ENCODE peak calls at places on chromosomes 3 and 15, in six cellular contexts. One of them, this sample, is unnamed.

GRCh38 chr3:184129012-184129411 is 6.1 kb upstream of the EIF2B5 start:
- DNase-seq in endothelial cell of umbilical vein: peak; percentile 36
- DNase-seq in A549: peak; percentile 27
- DNase-seq in stomach: peak; percentile 35
- DNase-seq in ovary: no peak
- DNase-seq in upper lobe of left lung: peak; percentile 67
- DNase-seq in this sample: peak; percentile 56

GRCh38 chr15:98884894-98885293 is 122.7 kb downstream of the PGPEP1L start:
- DNase-seq in endothelial cell of umbilical vein: no peak
- DNase-seq in A549: no peak
- DNase-seq in stomach: peak; percentile 71
- DNase-seq in ovary: no peak
- DNase-seq in upper lobe of left lung: no peak
- DNase-seq in this sample: no peak

GRCh38 chr15:56058986-56059385 is 65.6 kb upstream of the NEDD4 start:
- DNase-seq in endothelial cell of umbilical vein: no peak
- DNase-seq in A549: no peak
- DNase-seq in stomach: no peak
- DNase-seq in ovary: no peak
- DNase-seq in upper lobe of left lung: no peak
- DNase-seq in this sample: no peak

GRCh38 chr3:156483426-156483825 is 71.5 kb downstream of the SSR3 start:
- DNase-seq in endothelial cell of umbilical vein: peak; percentile 52
- DNase-seq in A549: no peak
- DNase-seq in stomach: no peak
- DNase-seq in ovary: no peak
- DNase-seq in upper lobe of left lung: no peak
- DNase-seq in this sample: no peak

GRCh38 chr3:133328373-133328772 is 71.5 kb upstream of the BFSP2 start:
- DNase-seq in endothelial cell of umbilical vein: no peak
- DNase-seq in A549: no peak
- DNase-seq in stomach: no peak
- DNase-seq in ovary: no peak
- DNase-seq in upper lobe of left lung: no peak
- DNase-seq in this sample: no peak

GRCh38 chr3:126484662-126485061 is 9.0 kb upstream of the ZXDC start:
- DNase-seq in endothelial cell of umbilical vein: no peak
- DNase-seq in A549: no peak
- DNase-seq in stomach: no peak
- DNase-seq in ovary: no peak
- DNase-seq in upper lobe of left lung: no peak
- DNase-seq in this sample: no peak

GRCh38 chr3:53845103-53845880 is 927 bp downstream of the CHDH start:
- DNase-seq in endothelial cell of umbilical vein: peak; percentile 17
- DNase-seq in A549: peak; percentile 62
- DNase-seq in stomach: peak; percentile 71
- DNase-seq in ovary: peak; percentile 70
- DNase-seq in upper lobe of left lung: peak; percentile 80
- DNase-seq in this sample: peak; percentile 75

GRCh38 chr3:30760040-30760439 is 134.4 kb downstream of the GADL1 start:
- DNase-seq in endothelial cell of umbilical vein: no peak
- DNase-seq in A549: no peak
- DNase-seq in stomach: no peak
- DNase-seq in ovary: no peak
- DNase-seq in upper lobe of left lung: no peak
- DNase-seq in this sample: no peak

GRCh38 chr15:96366526-96366877 is 36.0 kb downstream of the NR2F2 start:
- DNase-seq in endothelial cell of umbilical vein: no peak
- DNase-seq in A549: no peak
- DNase-seq in stomach: no peak
- DNase-seq in ovary: no peak
- DNase-seq in upper lobe of left lung: no peak
- DNase-seq in this sample: no peak

GRCh38 chr3:130825762-130826297 is 68.1 kb upstream of the ATP2C1 start:
- DNase-seq in endothelial cell of umbilical vein: no peak
- DNase-seq in A549: no peak
- DNase-seq in stomach: no peak
- DNase-seq in ovary: no peak
- DNase-seq in upper lobe of left lung: no peak
- DNase-seq in this sample: no peak

GRCh38 chr3:55405436-55405835 is 81.7 kb downstream of the WNT5A start:
- DNase-seq in endothelial cell of umbilical vein: no peak
- DNase-seq in A549: peak; percentile 13
- DNase-seq in stomach: no peak
- DNase-seq in ovary: no peak
- DNase-seq in upper lobe of left lung: no peak
- DNase-seq in this sample: peak; percentile 73

GRCh38 chr3:30461311-30461710 is 145.1 kb upstream of the TGFBR2 start:
- DNase-seq in endothelial cell of umbilical vein: no peak
- DNase-seq in A549: no peak
- DNase-seq in stomach: no peak
- DNase-seq in ovary: no peak
- DNase-seq in upper lobe of left lung: no peak
- DNase-seq in this sample: no peak

GRCh38 chr3:64163755-64164148 is 61.5 kb downstream of the PRICKLE2 start:
- DNase-seq in endothelial cell of umbilical vein: no peak
- DNase-seq in A549: peak; percentile 51
- DNase-seq in stomach: no peak
- DNase-seq in ovary: no peak
- DNase-seq in upper lobe of left lung: no peak
- DNase-seq in this sample: no peak

GRCh38 chr15:91196768-91197167 is 96.7 kb downstream of the SV2B start:
- DNase-seq in endothelial cell of umbilical vein: no peak
- DNase-seq in A549: no peak
- DNase-seq in stomach: no peak
- DNase-seq in ovary: no peak
- DNase-seq in upper lobe of left lung: no peak
- DNase-seq in this sample: no peak

GRCh38 chr15:70179309-70179892 is 81.7 kb upstream of the TLE3 start:
- DNase-seq in endothelial cell of umbilical vein: no peak
- DNase-seq in A549: no peak
- DNase-seq in stomach: no peak
- DNase-seq in ovary: no peak
- DNase-seq in upper lobe of left lung: no peak
- DNase-seq in this sample: no peak

GRCh38 chr3:46693897-46694235 is 387 bp upstream of the ALS2CL start:
- DNase-seq in endothelial cell of umbilical vein: peak; percentile 16
- DNase-seq in A549: no peak
- DNase-seq in stomach: no peak
- DNase-seq in ovary: no peak
- DNase-seq in upper lobe of left lung: peak; percentile 48
- DNase-seq in this sample: peak; percentile 23

GRCh38 chr3:38984110-38984509 is 67.6 kb downstream of the SCN11A start:
- DNase-seq in endothelial cell of umbilical vein: no peak
- DNase-seq in A549: no peak
- DNase-seq in stomach: no peak
- DNase-seq in ovary: no peak
- DNase-seq in upper lobe of left lung: no peak
- DNase-seq in this sample: no peak

GRCh38 chr3:76554717-76555116 is 485.2 kb upstream of the ROBO2 start:
- DNase-seq in endothelial cell of umbilical vein: no peak
- DNase-seq in A549: no peak
- DNase-seq in stomach: no peak
- DNase-seq in ovary: no peak
- DNase-seq in upper lobe of left lung: no peak
- DNase-seq in this sample: no peak

GRCh38 chr15:35751421-35752133 is 205.6 kb upstream of the DPH6 start:
- DNase-seq in endothelial cell of umbilical vein: peak; percentile 85
- DNase-seq in A549: peak; percentile 68
- DNase-seq in stomach: peak; percentile 73
- DNase-seq in ovary: peak; percentile 64
- DNase-seq in upper lobe of left lung: peak; percentile 31
- DNase-seq in this sample: peak; percentile 91

GRCh38 chr3:100900671-100901070 is 92.5 kb downstream of the ABI3BP start:
- DNase-seq in endothelial cell of umbilical vein: peak; percentile 75
- DNase-seq in A549: no peak
- DNase-seq in stomach: no peak
- DNase-seq in ovary: no peak
- DNase-seq in upper lobe of left lung: no peak
- DNase-seq in this sample: no peak

GRCh38 chr3:177057768-177058167 is 139.5 kb downstream of the TBL1XR1 start:
- DNase-seq in endothelial cell of umbilical vein: no peak
- DNase-seq in A549: no peak
- DNase-seq in stomach: no peak
- DNase-seq in ovary: no peak
- DNase-seq in upper lobe of left lung: no peak
- DNase-seq in this sample: no peak

GRCh38 chr15:55916666-55917409 is 76.6 kb downstream of the NEDD4 start:
- DNase-seq in endothelial cell of umbilical vein: no peak
- DNase-seq in A549: peak; percentile 57
- DNase-seq in stomach: no peak
- DNase-seq in ovary: no peak
- DNase-seq in upper lobe of left lung: no peak
- DNase-seq in this sample: no peak

GRCh38 chr3:78204977-78205376 is 1165.1 kb downstream of the ROBO2 start:
- DNase-seq in endothelial cell of umbilical vein: peak; percentile 65
- DNase-seq in A549: no peak
- DNase-seq in stomach: no peak
- DNase-seq in ovary: peak; percentile 14
- DNase-seq in upper lobe of left lung: no peak
- DNase-seq in this sample: peak; percentile 19

GRCh38 chr3:115324056-115324455 is 177.0 kb upstream of the ZBTB20 start:
- DNase-seq in endothelial cell of umbilical vein: no peak
- DNase-seq in A549: no peak
- DNase-seq in stomach: no peak
- DNase-seq in ovary: no peak
- DNase-seq in upper lobe of left lung: no peak
- DNase-seq in this sample: no peak

GRCh38 chr3:66572090-66572632 is 71.3 kb upstream of the LRIG1 start:
- DNase-seq in endothelial cell of umbilical vein: no peak
- DNase-seq in A549: no peak
- DNase-seq in stomach: no peak
- DNase-seq in ovary: no peak
- DNase-seq in upper lobe of left lung: no peak
- DNase-seq in this sample: no peak

GRCh38 chr15:39593071-39594055 is 12.5 kb downstream of the THBS1 start:
- DNase-seq in endothelial cell of umbilical vein: peak; percentile 63
- DNase-seq in A549: no peak
- DNase-seq in stomach: no peak
- DNase-seq in ovary: no peak
- DNase-seq in upper lobe of left lung: no peak
- DNase-seq in this sample: no peak

DNA sequence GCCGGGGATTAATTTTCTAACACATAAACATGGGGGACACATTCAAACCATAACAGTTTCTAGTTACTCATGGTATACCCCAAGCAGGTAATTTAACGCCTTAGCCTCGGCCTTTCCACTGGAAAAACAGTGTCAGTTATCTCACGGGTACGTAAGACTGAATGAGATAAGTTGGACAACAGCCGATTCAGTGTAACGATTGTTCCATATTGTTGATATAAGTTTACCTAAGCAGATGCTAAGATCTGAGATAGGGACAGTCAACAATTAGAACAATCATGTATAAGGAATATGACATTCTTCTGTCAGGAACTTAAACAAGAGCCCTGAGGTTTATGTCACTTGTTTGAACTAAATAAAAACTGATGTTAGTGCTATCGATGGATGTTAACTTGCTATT is 130.8 kb downstream of the GHSR start:
- DNase-seq in endothelial cell of umbilical vein: no peak
- DNase-seq in A549: no peak
- DNase-seq in stomach: no peak
- DNase-seq in ovary: no peak
- DNase-seq in upper lobe of left lung: no peak
- DNase-seq in this sample: no peak
- H3K27ac ChIP-seq in endothelial cell of umbilical vein: peak overlapping the region; percentile 96
- H3K27ac ChIP-seq in A549: no peak overlapping the region
- H3K27ac ChIP-seq in stomach: peak overlapping the region; percentile 40
- H3K27ac ChIP-seq in ovary: no peak overlapping the region
- H3K27ac ChIP-seq in upper lobe of left lung: peak overlapping the region; percentile 75
- H3K27ac ChIP-seq in this sample: no peak overlapping the region

GRCh38 chr3:14431556-14431927 is 29.1 kb downstream of the SLC6A6 start:
- DNase-seq in endothelial cell of umbilical vein: no peak
- DNase-seq in A549: no peak
- DNase-seq in stomach: no peak
- DNase-seq in ovary: no peak
- DNase-seq in upper lobe of left lung: peak; percentile 75
- DNase-seq in this sample: no peak

GRCh38 chr3:14434541-14435151 is 32.2 kb downstream of the SLC6A6 start:
- DNase-seq in endothelial cell of umbilical vein: no peak
- DNase-seq in A549: no peak
- DNase-seq in stomach: peak; percentile 85
- DNase-seq in ovary: no peak
- DNase-seq in upper lobe of left lung: peak; percentile 78
- DNase-seq in this sample: no peak

GRCh38 chr3:14434105-14434504 is 31.7 kb downstream of the SLC6A6 start:
- DNase-seq in endothelial cell of umbilical vein: peak; percentile 41
- DNase-seq in A549: no peak
- DNase-seq in stomach: peak; percentile 52
- DNase-seq in ovary: no peak
- DNase-seq in upper lobe of left lung: peak; percentile 87
- DNase-seq in this sample: no peak

GRCh38 chr3:14431928-14432834 is 29.8 kb downstream of the SLC6A6 start:
- DNase-seq in endothelial cell of umbilical vein: peak; percentile 83
- DNase-seq in A549: peak; percentile 69
- DNase-seq in stomach: peak; percentile 89
- DNase-seq in ovary: no peak
- DNase-seq in upper lobe of left lung: peak; percentile 99
- DNase-seq in this sample: peak; percentile 66

GRCh38 chr3:14432996-14433572 is 30.7 kb downstream of the SLC6A6 start:
- DNase-seq in endothelial cell of umbilical vein: no peak
- DNase-seq in A549: no peak
- DNase-seq in stomach: peak; percentile 50
- DNase-seq in ovary: no peak
- DNase-seq in upper lobe of left lung: no peak
- DNase-seq in this sample: no peak
- H3K4me3 ChIP-seq in endothelial cell of umbilical vein: no peak overlapping the region
- H3K4me3 ChIP-seq in A549: no peak overlapping the region
- H3K4me3 ChIP-seq in stomach: no peak overlapping the region
- H3K4me3 ChIP-seq in ovary: no peak overlapping the region
- H3K4me3 ChIP-seq in upper lobe of left lung: no peak overlapping the region
- H3K4me3 ChIP-seq in this sample: no peak overlapping the region

DNA sequence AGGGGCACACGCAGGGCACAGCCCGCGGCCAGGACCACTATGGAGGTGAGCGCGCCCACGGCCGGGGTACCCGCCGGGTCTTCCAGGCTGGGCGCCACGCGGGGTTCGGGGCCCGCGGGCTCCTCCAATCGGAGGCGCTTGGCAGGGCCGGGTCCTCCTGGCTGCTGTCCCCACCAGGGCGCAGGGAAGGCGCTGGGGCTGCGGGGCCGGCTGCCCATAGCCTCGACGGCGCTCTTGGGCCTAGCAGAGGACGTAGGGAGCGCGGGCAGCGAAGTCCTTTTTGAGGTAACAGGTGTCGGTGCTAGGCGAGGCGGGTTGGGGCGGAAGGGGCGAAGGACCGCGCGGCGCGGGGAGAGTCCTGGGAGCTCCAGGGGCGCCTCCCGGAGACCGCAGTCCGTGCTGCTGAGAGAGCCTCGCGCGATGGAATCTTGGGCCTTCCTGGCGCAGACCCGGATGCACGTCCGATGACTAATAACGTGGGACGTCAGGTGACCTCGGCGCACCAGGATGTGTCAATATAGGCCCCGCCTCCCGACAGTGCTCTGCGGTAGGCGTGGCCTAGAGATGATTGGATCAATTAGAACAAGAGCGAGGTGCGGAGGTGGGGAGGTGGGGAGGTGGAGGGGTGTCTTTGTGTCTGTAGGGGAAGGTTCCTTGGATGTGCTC is at the start of gene PRR23A:
- DNase-seq in endothelial cell of umbilical vein: no peak
- DNase-seq in A549: no peak
- DNase-seq in stomach: no peak
- DNase-seq in ovary: no peak
- DNase-seq in upper lobe of left lung: no peak
- DNase-seq in this sample: peak; percentile 88
- TF ChIP-seq POLR2A in endothelial cell of umbilical vein: no peak
- TF ChIP-seq POLR2A in A549: no peak
- TF ChIP-seq POLR2A in stomach: no peak
- TF ChIP-seq POLR2A in ovary: no peak
- TF ChIP-seq POLR2A in upper lobe of left lung: no peak
- TF ChIP-seq POLR2A in this sample: no peak

GRCh38 chr15:57156210-57156887 is 220.0 kb upstream of the CGNL1 start:
- DNase-seq in endothelial cell of umbilical vein: no peak
- DNase-seq in A549: no peak
- DNase-seq in stomach: no peak
- DNase-seq in ovary: no peak
- DNase-seq in upper lobe of left lung: no peak
- DNase-seq in this sample: no peak
- H3K27ac ChIP-seq in endothelial cell of umbilical vein: no peak overlapping the region
- H3K27ac ChIP-seq in A549: no peak overlapping the region
- H3K27ac ChIP-seq in stomach: no peak overlapping the region
- H3K27ac ChIP-seq in ovary: no peak overlapping the region
- H3K27ac ChIP-seq in upper lobe of left lung: no peak overlapping the region
- H3K27ac ChIP-seq in this sample: no peak overlapping the region

This sample was measured in testis.